ENCODE peak calls at places on chromosomes 2 and 18, in seven cellular contexts. U is endodermal cell; D is tibial artery; F is amniotic stem cell; E is germinal center; T is NCI-H1105; C is CD8-positive, alpha-beta T cell. V is an unnamed sample.

GRCh38 chr2:54639609-54640008 is 83.9 kb upstream of the EML6 start:
- DNase-seq in C (no peak), U (no peak), D (no peak), E (no peak), T (no peak), F (no peak), V (no peak)

GRCh38 chr18:38709122-38709521 is 1143.5 kb upstream of the CELF4 start:
- DNase-seq in E (no peak), U (no peak), C (no peak), T (no peak), D (no peak), F (no peak), V (no peak)

GRCh38 chr18:78699516-78699915 is 280.1 kb upstream of the SALL3 start:
- DNase-seq in C (no peak), E (no peak), D (no peak), T (no peak), F (no peak), U (no peak), V (no peak)

GRCh38 chr2:198499539-198499938 is 695.1 kb downstream of the PLCL1 start:
- DNase-seq in D (no peak), C (no peak), U (peak), F (peak), T (no peak), E (no peak), V (no peak)

GRCh38 chr2:9812945-9813311 is 30.3 kb upstream of the TAF1B start:
- DNase-seq in C (no peak), F (no peak), D (no peak), T (no peak), U (no peak), E (no peak), V (no peak)

GRCh38 chr2:109644571-109645275 is 30.6 kb downstream of the SOWAHC start:
- DNase-seq in E (no peak), U (peak), C (no peak), F (no peak), T (no peak), D (peak), V (no peak)

GRCh38 chr2:159617080-159617479 is 732 bp upstream of the BAZ2B start:
- DNase-seq in F (no peak), T (no peak), D (no peak), E (no peak), C (no peak), U (no peak), V (no peak)

GRCh38 chr2:88857951-88858406 is 166.5 kb downstream of the RPIA start:
- DNase-seq in U (no peak), E (no peak), C (no peak), F (no peak), T (no peak), D (no peak), V (peak)

GRCh38 chr2:28348921-28349320 is 43.7 kb upstream of the FOSL2 start:
- DNase-seq in E (no peak), T (no peak), F (no peak), U (no peak), C (no peak), D (no peak), V (no peak)

GRCh38 chr2:197869501-197870111 is 65.2 kb downstream of the PLCL1 start:
- DNase-seq in U (no peak), T (no peak), C (peak), D (no peak), F (no peak), E (no peak), V (no peak)

GRCh38 chr2:35347561-35347960 is 1008.0 kb upstream of the CRIM1 start:
- DNase-seq in U (no peak), F (no peak), D (no peak), C (no peak), E (no peak), T (no peak), V (no peak)

GRCh38 chr2:157221394-157221988 is 36.0 kb upstream of the GALNT5 start:
- DNase-seq in C (no peak), F (no peak), D (no peak), E (no peak), U (no peak), T (no peak), V (no peak)

GRCh38 chr18:10195529-10195928 is 258.9 kb upstream of the APCDD1 start:
- DNase-seq in T (no peak), C (no peak), D (no peak), E (no peak), F (no peak), U (no peak), V (no peak)

GRCh38 chr18:76801567-76802505 is 20.5 kb upstream of the ZNF236 start:
- DNase-seq in C (peak), F (peak), U (peak), E (peak), T (peak), D (peak), V (peak)

GRCh38 chr2:27920148-27920885 is 29.8 kb downstream of the BABAM2 start:
- DNase-seq in D (no peak), E (no peak), C (no peak), T (no peak), U (no peak), F (no peak), V (no peak)

GRCh38 chr2:32697156-32697555 is 69.3 kb downstream of the TTC27 start:
- DNase-seq in C (no peak), D (no peak), T (no peak), U (no peak), F (peak), E (no peak), V (no peak)

GRCh38 chr2:204026294-204026693 is 89.7 kb downstream of the ICOS start:
- DNase-seq in E (peak), T (no peak), C (no peak), F (no peak), D (no peak), U (no peak), V (no peak)

GRCh38 chr18:42636309-42636708 is 479.2 kb downstream of the RIT2 start:
- DNase-seq in C (no peak), E (no peak), T (no peak), D (no peak), F (no peak), U (no peak), V (no peak)

GRCh38 chr2:149538138-149538833 is 49.3 kb downstream of the MMADHC start:
- DNase-seq in F (no peak), U (no peak), D (no peak), C (no peak), T (no peak), E (no peak), V (no peak)

GRCh38 chr2:75604479-75604878 is 42.1 kb upstream of the MRPL19 start:
- DNase-seq in D (no peak), E (no peak), T (no peak), C (no peak), U (no peak), F (no peak), V (no peak)

GRCh38 chr18:8329186-8329771 is 280.0 kb upstream of the RAB12 start:
- DNase-seq in U (no peak), F (no peak), C (no peak), T (no peak), D (no peak), E (no peak), V (peak)

GRCh38 chr2:180003566-180003965 is 3.5 kb downstream of the CWC22 start:
- DNase-seq in T (no peak), C (no peak), U (no peak), F (no peak), E (no peak), D (no peak), V (no peak)

GRCh38 chr2:9800975-9801723 is 42.1 kb upstream of the TAF1B start:
- DNase-seq in E (no peak), T (no peak), C (peak), F (no peak), U (peak), D (peak), V (no peak)

GRCh38 chr2:98634406-98635092 is 26.2 kb downstream of the UNC50 start:
- DNase-seq in T (no peak), U (peak), D (no peak), E (no peak), C (peak), F (no peak), V (peak)

GRCh38 chr18:48875942-48876511 is 74.7 kb downstream of the SMAD7 start:
- DNase-seq in D (peak), E (no peak), F (no peak), T (no peak), C (no peak), U (peak), V (no peak)

GRCh38 chr2:20617081-20617575 is 33.8 kb downstream of the HS1BP3 start:
- DNase-seq in F (no peak), U (peak), D (peak), T (no peak), E (no peak), C (no peak), V (no peak)

GRCh38 chr2:157486596-157487270 is 42.8 kb upstream of the CYTIP start:
- DNase-seq in U (no peak), F (no peak), D (no peak), C (no peak), T (no peak), E (no peak), V (no peak)

GRCh38 chr2:40400336-40400953 is 51.4 kb downstream of the SLC8A1 start:
- DNase-seq in T (no peak), F (no peak), U (no peak), D (no peak), C (no peak), E (no peak), V (no peak)

GRCh38 chr2:212995920-212996319 is 155.5 kb downstream of the IKZF2 start:
- DNase-seq in E (no peak), F (peak), C (no peak), D (no peak), U (no peak), T (no peak), V (no peak)